ENCODE peak calls at places on chromosomes 4 and X, in four cellular contexts. Q, K, S and P are unnamed samples.

GRCh38 chr4:18039113-18039512 is 17.6 kb upstream of the LCORL start:
- DNase-seq in Q (no peak), K (no peak), S (no peak), P (no peak)

GRCh38 chr4:88242144-88242543 is 42.2 kb downstream of the PPM1K start:
- DNase-seq in Q (no peak), K (peak), S (no peak), P (no peak)

GRCh38 chr4:145557720-145558119 is 61.5 kb upstream of the MMAA start:
- DNase-seq in Q (peak), K (peak), S (peak), P (peak)

GRCh38 chr4:128871948-128872347 is 62.4 kb downstream of the JADE1 start:
- DNase-seq in Q (peak), K (no peak), S (no peak), P (no peak)

GRCh38 chrX:13087322-13088154 is 43.1 kb upstream of the FAM9C start:
- DNase-seq in Q (peak), K (no peak), S (no peak), P (no peak)

GRCh38 chrX:6738518-6739470 is 203.9 kb upstream of the VCX3A start:
- DNase-seq in Q (no peak), K (no peak), S (no peak), P (no peak)

GRCh38 chr4:1047976-1048780 is 36.8 kb downstream of the FGFRL1 start:
- DNase-seq in Q (no peak), K (no peak), S (no peak), P (peak)

GRCh38 chr4:138114434-138114833 is 127.7 kb downstream of the SLC7A11 start:
- DNase-seq in Q (no peak), K (no peak), S (no peak), P (no peak)

GRCh38 chrX:7926501-7926900 is 712 bp downstream of the PNPLA4 start:
- DNase-seq in Q (no peak), K (no peak), S (no peak), P (no peak)

GRCh38 chr4:6875431-6875831 is 34.2 kb upstream of the TBC1D14 start:
- DNase-seq in Q (no peak), K (no peak), S (no peak), P (no peak)

GRCh38 chrX:101658661-101659477 is 781 bp downstream of the ARMCX2 start:
- DNase-seq in Q (peak), K (no peak), S (peak), P (peak)
- TF ChIP-seq RNF2 in Q (no peak), K (no peak), S (no peak), P (no peak)

DNA sequence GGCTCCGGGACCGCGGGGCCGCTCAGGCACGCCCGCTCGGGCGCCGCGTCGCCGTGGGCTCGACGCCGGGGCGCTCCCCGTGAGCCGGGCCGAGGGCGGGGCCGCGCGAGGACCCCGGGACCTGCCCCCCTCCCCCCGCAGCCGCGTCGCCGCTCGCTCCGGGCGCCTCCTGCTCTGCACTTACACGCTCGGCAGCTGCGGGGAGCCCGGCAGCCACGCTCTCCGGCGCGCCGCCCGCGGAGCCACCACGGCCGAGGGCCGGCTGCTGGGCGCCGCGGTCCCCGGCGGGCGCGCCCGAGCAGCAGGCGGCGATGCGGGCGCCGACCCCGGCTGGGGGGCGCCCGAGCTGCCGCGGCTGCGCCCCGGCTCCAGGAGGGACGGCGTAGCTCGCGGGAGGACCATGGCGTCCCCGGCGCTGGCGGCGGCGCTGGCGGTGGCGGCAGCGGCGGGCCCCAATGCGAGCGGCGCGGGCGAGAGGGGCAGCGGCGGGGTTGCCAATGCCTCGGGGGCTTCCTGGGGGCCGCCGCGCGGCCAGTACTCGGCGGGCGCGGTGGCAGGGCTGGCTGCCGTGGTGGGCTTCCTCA is at the start of gene ADRA2C:
- DNase-seq in Q (peak), K (peak), S (peak), P (no peak)
- TF ChIP-seq RNF2 in Q (no peak), K (no peak), S (no peak), P (no peak)

GRCh38 chr4:55793479-55793878 is 26.1 kb upstream of the EXOC1L start:
- DNase-seq in Q (no peak), K (no peak), S (no peak), P (no peak)
- TF ChIP-seq RNF2 in Q (no peak), K (no peak), S (no peak), P (no peak)

DNA sequence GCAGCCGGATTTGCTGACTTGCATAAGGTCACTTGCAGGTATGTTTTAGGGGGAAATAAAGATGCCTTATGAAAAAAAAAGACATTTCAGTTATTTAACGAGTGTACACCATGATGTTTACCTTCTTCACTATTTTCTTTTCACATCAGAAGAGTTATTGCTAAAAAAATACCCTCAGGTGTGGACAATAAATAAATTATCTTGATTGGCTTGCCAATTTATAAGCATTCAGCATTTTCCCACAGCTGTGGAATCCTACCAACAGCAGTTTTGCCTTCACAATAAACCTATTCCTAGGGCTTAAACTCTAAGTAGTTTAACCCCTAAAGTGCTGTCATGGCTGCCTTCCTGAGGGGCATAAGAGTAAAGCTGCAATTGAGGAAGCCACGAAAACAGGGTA is 83.4 kb upstream of the S100G start:
- DNase-seq in Q (no peak), K (no peak), S (no peak), P (no peak)
- TF ChIP-seq RNF2 in Q (no peak), K (no peak), S (no peak), P (no peak)

DNA sequence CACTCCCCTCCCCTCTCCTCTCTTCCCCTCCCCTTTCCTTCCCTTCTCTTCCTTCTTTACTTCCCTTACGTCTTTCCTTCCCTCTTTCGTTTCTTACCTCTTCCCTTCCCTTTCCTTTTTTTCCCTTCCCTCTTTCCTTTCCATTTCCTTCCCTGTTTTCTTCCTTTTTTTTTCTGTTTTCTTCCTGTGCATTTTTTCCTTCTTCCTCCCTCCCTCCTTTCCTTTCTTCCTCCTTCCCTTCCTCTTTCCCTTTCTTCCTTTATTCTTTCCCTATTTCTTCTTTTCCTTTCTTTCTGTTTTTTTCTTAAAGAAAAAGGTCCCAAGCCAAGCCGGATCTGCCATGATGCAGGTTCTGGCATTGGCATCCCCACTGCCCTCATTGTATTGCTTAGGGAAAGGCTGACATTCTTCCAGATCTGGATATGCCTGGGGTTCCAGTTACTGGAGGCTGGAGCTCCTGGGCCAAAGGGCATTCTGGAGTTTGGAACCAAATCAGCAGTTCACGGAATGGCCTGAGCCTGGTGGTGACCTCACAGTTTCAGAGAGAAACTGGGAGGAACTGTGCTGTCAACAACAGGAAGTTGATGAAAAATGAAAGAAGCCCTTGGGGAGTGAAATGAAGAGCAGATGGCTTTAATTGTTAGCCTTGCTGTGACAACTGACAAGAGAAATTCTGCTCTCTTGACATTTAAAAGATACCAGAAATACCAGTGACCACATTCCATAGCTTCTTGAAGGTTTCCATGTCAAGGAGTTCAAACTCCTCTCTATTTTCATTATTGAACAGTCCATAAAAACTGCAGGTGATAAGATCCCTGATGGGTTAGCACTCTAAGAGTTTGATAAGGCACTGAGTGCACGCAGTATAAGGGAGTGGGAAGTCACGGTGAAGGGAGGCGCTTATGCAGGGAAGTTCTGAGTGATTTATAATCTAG is 622.1 kb downstream of the SPRY1 start:
- DNase-seq in Q (no peak), K (peak), S (no peak), P (no peak)
- TF ChIP-seq RNF2 in Q (no peak), K (no peak), S (no peak), P (no peak)

DNA sequence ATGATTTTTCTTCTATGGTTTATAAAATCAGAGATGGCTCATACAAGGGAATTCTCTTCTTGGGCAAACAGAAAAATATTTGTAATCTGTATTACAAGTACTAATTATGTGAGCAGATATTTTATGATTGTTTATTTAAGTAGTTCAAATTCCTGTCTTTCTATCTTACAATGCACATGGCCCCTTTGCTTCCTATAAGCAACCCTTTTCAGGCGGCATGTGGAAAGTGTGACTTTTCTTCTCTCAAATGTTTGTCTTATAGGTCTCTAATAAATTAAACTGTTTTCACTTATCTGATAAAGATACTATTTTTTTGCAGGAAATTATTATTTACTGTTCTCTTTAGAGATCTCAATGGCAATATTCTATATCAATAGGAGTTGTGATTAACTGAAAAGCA is 259.3 kb upstream of the MAGEB18 start:
- DNase-seq in Q (no peak), K (no peak), S (no peak), P (no peak)
- TF ChIP-seq RNF2 in Q (no peak), K (no peak), S (no peak), P (no peak)

GRCh38 chr4:52051615-52052474 is 741 bp downstream of the SPATA18 start:
- DNase-seq in Q (peak), K (peak), S (no peak), P (peak)
- TF ChIP-seq RNF2 in Q (no peak), K (no peak), S (no peak), P (no peak)

GRCh38 chr4:8302331-8302730 is 32.8 kb downstream of the HTRA3 start:
- DNase-seq in Q (no peak), K (no peak), S (no peak), P (no peak)

GRCh38 chr4:8303081-8303480 is 33.5 kb downstream of the HTRA3 start:
- DNase-seq in Q (no peak), K (no peak), S (no peak), P (no peak)

GRCh38 chr4:8305851-8306361 is 36.4 kb downstream of the HTRA3 start:
- DNase-seq in Q (no peak), K (no peak), S (no peak), P (no peak)

GRCh38 chr4:8304827-8305695 is 35.5 kb downstream of the HTRA3 start:
- DNase-seq in Q (no peak), K (no peak), S (no peak), P (peak)

DNA sequence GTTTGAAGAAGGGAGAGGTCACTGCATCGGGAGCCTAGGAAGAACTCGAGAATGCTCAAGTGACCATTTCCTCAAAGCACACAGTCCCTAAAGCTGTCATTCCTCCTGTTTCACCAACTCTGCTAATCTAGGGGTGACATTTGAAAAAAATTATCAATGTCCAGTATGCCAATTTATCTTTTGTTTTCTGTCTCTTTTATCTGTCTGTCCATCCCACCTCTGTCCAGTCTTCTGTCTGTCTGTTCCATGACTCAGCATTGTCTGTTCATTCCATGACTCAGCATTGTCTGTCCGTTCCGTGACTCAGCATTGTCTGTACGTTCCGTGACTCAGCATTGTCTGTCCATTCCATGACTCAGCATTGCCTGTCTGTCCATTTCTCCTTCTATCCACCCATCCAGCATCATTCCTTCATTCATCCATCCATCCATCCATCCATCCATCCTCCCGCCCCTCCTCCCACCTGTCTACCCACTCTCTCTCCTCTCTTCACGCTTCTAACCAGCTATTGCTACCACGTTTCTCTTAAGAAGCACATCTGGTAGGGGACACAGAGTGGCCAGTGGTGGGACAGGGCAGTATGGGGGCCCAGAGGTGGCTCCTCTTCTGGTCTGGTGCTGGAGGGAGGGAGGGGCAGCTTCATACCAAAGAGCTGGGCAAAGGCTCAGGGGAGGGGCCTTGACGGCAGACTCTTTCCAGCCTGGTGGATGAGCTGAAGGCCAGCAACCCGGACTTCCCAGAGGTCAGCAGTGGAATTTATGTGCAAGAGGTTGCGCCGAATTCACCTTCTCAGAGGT is 34.1 kb downstream of the HTRA3 start:
- DNase-seq in Q (peak), K (peak), S (peak), P (peak)
- TF ChIP-seq RNF2 in Q (no peak), K (no peak), S (peak), P (no peak)

DNA sequence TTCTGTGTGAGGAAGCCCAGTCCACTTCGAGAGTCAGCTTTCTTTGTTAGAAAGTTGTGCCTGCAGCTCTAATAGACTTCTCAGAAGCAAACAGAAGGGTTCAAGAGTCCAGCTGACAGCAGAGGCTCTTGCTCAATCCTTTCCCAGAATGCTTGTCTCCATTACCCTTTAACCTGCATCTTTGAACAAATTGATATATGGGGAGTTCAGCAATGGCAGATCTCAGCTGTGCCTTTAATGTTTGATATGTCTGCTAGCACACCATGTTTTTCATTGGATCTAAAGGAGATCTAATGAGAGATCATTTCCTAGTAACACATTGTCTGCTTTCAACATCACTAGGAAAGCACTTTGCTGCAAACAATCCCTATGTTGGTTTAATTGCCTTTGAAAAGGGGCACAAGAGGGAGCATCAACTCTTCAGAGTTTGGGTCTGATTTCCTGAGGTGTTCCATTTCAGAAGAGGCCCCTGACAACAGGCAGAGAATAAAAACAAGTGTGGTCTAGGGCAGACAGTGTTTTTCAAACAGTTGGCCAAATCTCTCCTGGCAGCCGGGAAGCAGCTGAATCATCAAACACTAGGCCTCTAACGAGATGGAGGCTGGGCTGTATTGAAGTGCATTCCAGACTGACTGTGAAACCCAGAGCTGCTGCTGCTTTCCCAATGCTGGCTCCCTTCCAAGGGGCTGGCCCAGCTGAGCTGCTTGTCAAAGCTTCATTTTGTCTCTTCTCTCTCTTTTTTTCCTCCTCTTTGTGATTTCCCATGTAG is 55.6 kb downstream of the LUZP4 start:
- DNase-seq in Q (peak), K (peak), S (no peak), P (no peak)
- TF ChIP-seq RNF2 in Q (no peak), K (no peak), S (no peak), P (no peak)